ENCODE peak calls at places on chromosomes 3 and 15, in ten cellular contexts. One of them, this sample, is unnamed.
A peak's percentile ranks its signal among the peaks of the same experiment; 100 is the strongest.

GRCh38 chr3:21752749-21753347 is 1.8 kb upstream of the ZNF385D start:
- DNase-seq in GM12878: no peak
- DNase-seq in sigmoid colon: no peak
- DNase-seq in HepG2: peak; percentile 2
- DNase-seq in Panc1: no peak
- DNase-seq in breast epithelium: no peak
- DNase-seq in stomach: no peak
- DNase-seq in endothelial cell of umbilical vein: peak; percentile 9
- DNase-seq in GM23338: peak; percentile 80
- DNase-seq in HCT116: no peak
- DNase-seq in this sample: peak; percentile 7

GRCh38 chr15:64430000-64430735 is 30.2 kb upstream of the ZNF609 start:
- DNase-seq in GM12878: peak; percentile 65
- DNase-seq in sigmoid colon: peak; percentile 78
- DNase-seq in HCT116: no peak
- DNase-seq in Panc1: no peak
- DNase-seq in HepG2: no peak
- DNase-seq in breast epithelium: no peak
- DNase-seq in stomach: no peak
- DNase-seq in GM23338: peak; percentile 88
- DNase-seq in endothelial cell of umbilical vein: peak; percentile 77
- DNase-seq in this sample: peak; percentile 8

GRCh38 chr3:37487785-37488184 is 313.4 kb upstream of the LRRFIP2 start:
- DNase-seq in breast epithelium: no peak
- DNase-seq in sigmoid colon: no peak
- DNase-seq in stomach: no peak
- DNase-seq in Panc1: no peak
- DNase-seq in HCT116: no peak
- DNase-seq in GM12878: no peak
- DNase-seq in GM23338: no peak
- DNase-seq in HepG2: no peak
- DNase-seq in endothelial cell of umbilical vein: no peak
- DNase-seq in this sample: no peak

GRCh38 chr3:96776818-96777217 is 37.6 kb upstream of the EPHA6 start:
- DNase-seq in GM23338: no peak
- DNase-seq in sigmoid colon: no peak
- DNase-seq in endothelial cell of umbilical vein: no peak
- DNase-seq in breast epithelium: no peak
- DNase-seq in Panc1: no peak
- DNase-seq in HepG2: no peak
- DNase-seq in HCT116: no peak
- DNase-seq in stomach: no peak
- DNase-seq in GM12878: no peak
- DNase-seq in this sample: no peak

GRCh38 chr3:39088456-39088855 is 19.0 kb downstream of the GORASP1 start:
- DNase-seq in sigmoid colon: no peak
- DNase-seq in breast epithelium: no peak
- DNase-seq in endothelial cell of umbilical vein: no peak
- DNase-seq in HCT116: no peak
- DNase-seq in GM23338: no peak
- DNase-seq in stomach: no peak
- DNase-seq in Panc1: no peak
- DNase-seq in GM12878: no peak
- DNase-seq in HepG2: no peak
- DNase-seq in this sample: no peak

GRCh38 chr3:40191850-40192448 is 117.6 kb upstream of the EIF1B start:
- DNase-seq in endothelial cell of umbilical vein: peak; percentile 63
- DNase-seq in HCT116: peak; percentile 40
- DNase-seq in GM12878: no peak
- DNase-seq in HepG2: peak; percentile 33
- DNase-seq in breast epithelium: peak; percentile 35
- DNase-seq in GM23338: peak; percentile 68
- DNase-seq in stomach: peak; percentile 66
- DNase-seq in Panc1: peak; percentile 35
- DNase-seq in sigmoid colon: no peak
- DNase-seq in this sample: peak; percentile 20

GRCh38 chr3:146080578-146080977 is 80.4 kb downstream of the PLOD2 start:
- DNase-seq in HCT116: no peak
- DNase-seq in GM12878: no peak
- DNase-seq in GM23338: no peak
- DNase-seq in stomach: no peak
- DNase-seq in endothelial cell of umbilical vein: no peak
- DNase-seq in HepG2: no peak
- DNase-seq in breast epithelium: no peak
- DNase-seq in Panc1: no peak
- DNase-seq in sigmoid colon: no peak
- DNase-seq in this sample: no peak

GRCh38 chr3:42024578-42025387 is 62.9 kb upstream of the ULK4 start:
- DNase-seq in HCT116: no peak
- DNase-seq in breast epithelium: no peak
- DNase-seq in Panc1: no peak
- DNase-seq in GM12878: no peak
- DNase-seq in GM23338: peak; percentile 50
- DNase-seq in endothelial cell of umbilical vein: peak; percentile 81
- DNase-seq in stomach: no peak
- DNase-seq in sigmoid colon: no peak
- DNase-seq in HepG2: no peak
- DNase-seq in this sample: no peak

GRCh38 chr3:153357436-153357835 is 195.4 kb downstream of the RAP2B start:
- DNase-seq in breast epithelium: no peak
- DNase-seq in endothelial cell of umbilical vein: no peak
- DNase-seq in Panc1: no peak
- DNase-seq in sigmoid colon: no peak
- DNase-seq in HCT116: no peak
- DNase-seq in GM12878: no peak
- DNase-seq in GM23338: no peak
- DNase-seq in HepG2: no peak
- DNase-seq in stomach: no peak
- DNase-seq in this sample: no peak

GRCh38 chr3:193894121-193894863 is 241.7 kb upstream of the HES1 start:
- DNase-seq in HepG2: no peak
- DNase-seq in endothelial cell of umbilical vein: no peak
- DNase-seq in Panc1: no peak
- DNase-seq in GM23338: peak; percentile 5
- DNase-seq in GM12878: no peak
- DNase-seq in HCT116: no peak
- DNase-seq in breast epithelium: no peak
- DNase-seq in sigmoid colon: no peak
- DNase-seq in stomach: no peak
- DNase-seq in this sample: no peak

GRCh38 chr15:49674370-49674769 is 53.5 kb downstream of the DTWD1 start:
- DNase-seq in GM12878: no peak
- DNase-seq in Panc1: no peak
- DNase-seq in breast epithelium: no peak
- DNase-seq in HepG2: no peak
- DNase-seq in endothelial cell of umbilical vein: no peak
- DNase-seq in GM23338: no peak
- DNase-seq in sigmoid colon: no peak
- DNase-seq in HCT116: no peak
- DNase-seq in stomach: no peak
- DNase-seq in this sample: no peak

GRCh38 chr3:77620009-77620408 is 580.1 kb downstream of the ROBO2 start:
- DNase-seq in sigmoid colon: no peak
- DNase-seq in Panc1: no peak
- DNase-seq in GM23338: no peak
- DNase-seq in HCT116: no peak
- DNase-seq in HepG2: no peak
- DNase-seq in breast epithelium: no peak
- DNase-seq in stomach: no peak
- DNase-seq in endothelial cell of umbilical vein: no peak
- DNase-seq in GM12878: no peak
- DNase-seq in this sample: no peak

GRCh38 chr3:36941658-36942057 is 3.2 kb downstream of the TRANK1 start:
- DNase-seq in breast epithelium: no peak
- DNase-seq in stomach: no peak
- DNase-seq in Panc1: no peak
- DNase-seq in HepG2: no peak
- DNase-seq in GM12878: no peak
- DNase-seq in HCT116: no peak
- DNase-seq in GM23338: no peak
- DNase-seq in endothelial cell of umbilical vein: no peak
- DNase-seq in sigmoid colon: no peak
- DNase-seq in this sample: no peak

GRCh38 chr3:108610651-108611050 is 21.1 kb downstream of the DZIP3 start:
- DNase-seq in GM12878: no peak
- DNase-seq in endothelial cell of umbilical vein: no peak
- DNase-seq in sigmoid colon: no peak
- DNase-seq in stomach: no peak
- DNase-seq in HCT116: no peak
- DNase-seq in HepG2: no peak
- DNase-seq in breast epithelium: no peak
- DNase-seq in Panc1: no peak
- DNase-seq in GM23338: no peak
- DNase-seq in this sample: no peak

GRCh38 chr15:33963831-33964664 is 4.2 kb upstream of the CHRM5 start:
- DNase-seq in breast epithelium: no peak
- DNase-seq in Panc1: peak; percentile 28
- DNase-seq in stomach: no peak
- DNase-seq in HCT116: peak; percentile 12
- DNase-seq in GM23338: peak; percentile 75
- DNase-seq in endothelial cell of umbilical vein: peak; percentile 44
- DNase-seq in sigmoid colon: no peak
- DNase-seq in HepG2: peak; percentile 5
- DNase-seq in GM12878: no peak
- DNase-seq in this sample: no peak

GRCh38 chr3:71846189-71846588 is 61.2 kb upstream of the PROK2 start:
- DNase-seq in HepG2: no peak
- DNase-seq in GM23338: no peak
- DNase-seq in stomach: no peak
- DNase-seq in GM12878: no peak
- DNase-seq in sigmoid colon: no peak
- DNase-seq in breast epithelium: no peak
- DNase-seq in HCT116: no peak
- DNase-seq in Panc1: no peak
- DNase-seq in endothelial cell of umbilical vein: no peak
- DNase-seq in this sample: no peak

GRCh38 chr15:96361309-96362000 is 31.0 kb downstream of the NR2F2 start:
- DNase-seq in HCT116: no peak
- DNase-seq in HepG2: no peak
- DNase-seq in sigmoid colon: no peak
- DNase-seq in Panc1: no peak
- DNase-seq in GM12878: no peak
- DNase-seq in breast epithelium: no peak
- DNase-seq in GM23338: peak; percentile 45
- DNase-seq in endothelial cell of umbilical vein: no peak
- DNase-seq in stomach: no peak
- DNase-seq in this sample: no peak

GRCh38 chr15:53446376-53446775 is 313.1 kb downstream of the WDR72 start:
- DNase-seq in stomach: peak; percentile 34
- DNase-seq in HepG2: no peak
- DNase-seq in sigmoid colon: no peak
- DNase-seq in endothelial cell of umbilical vein: no peak
- DNase-seq in HCT116: no peak
- DNase-seq in GM23338: no peak
- DNase-seq in GM12878: no peak
- DNase-seq in breast epithelium: no peak
- DNase-seq in Panc1: no peak
- DNase-seq in this sample: no peak

GRCh38 chr15:30953731-30954378 is 37.6 kb downstream of the MTMR10 start:
- DNase-seq in HepG2: no peak
- DNase-seq in sigmoid colon: no peak
- DNase-seq in endothelial cell of umbilical vein: peak; percentile 37
- DNase-seq in HCT116: peak; percentile 71
- DNase-seq in Panc1: peak; percentile 47
- DNase-seq in breast epithelium: no peak
- DNase-seq in GM12878: no peak
- DNase-seq in GM23338: no peak
- DNase-seq in stomach: no peak
- DNase-seq in this sample: no peak
- H3K27ac ChIP-seq in HepG2: no peak overlapping the region
- H3K27ac ChIP-seq in sigmoid colon: no peak overlapping the region
- H3K27ac ChIP-seq in endothelial cell of umbilical vein: peak overlapping the region; percentile 10
- H3K27ac ChIP-seq in HCT116: peak overlapping the region; percentile 46
- H3K27ac ChIP-seq in Panc1: no peak overlapping the region
- H3K27ac ChIP-seq in breast epithelium: no peak overlapping the region
- H3K27ac ChIP-seq in GM12878: no peak overlapping the region
- H3K27ac ChIP-seq in GM23338: no peak overlapping the region
- H3K27ac ChIP-seq in stomach: no peak overlapping the region
- H3K27ac ChIP-seq in this sample: no peak overlapping the region

GRCh38 chr3:131174752-131175151 is 148.1 kb downstream of the NEK11 start:
- DNase-seq in GM23338: no peak
- DNase-seq in Panc1: no peak
- DNase-seq in HCT116: no peak
- DNase-seq in sigmoid colon: no peak
- DNase-seq in stomach: no peak
- DNase-seq in breast epithelium: no peak
- DNase-seq in GM12878: peak; percentile 27
- DNase-seq in HepG2: no peak
- DNase-seq in endothelial cell of umbilical vein: no peak
- DNase-seq in this sample: no peak
- TF ChIP-seq POLR2AphosphoS5 in GM23338: no peak
- TF ChIP-seq POLR2AphosphoS5 in Panc1: no peak
- TF ChIP-seq POLR2AphosphoS5 in HCT116: no peak
- TF ChIP-seq POLR2AphosphoS5 in sigmoid colon: no peak
- TF ChIP-seq POLR2AphosphoS5 in stomach: no peak
- TF ChIP-seq POLR2AphosphoS5 in breast epithelium: no peak
- TF ChIP-seq POLR2AphosphoS5 in GM12878: no peak
- TF ChIP-seq POLR2AphosphoS5 in HepG2: no peak
- TF ChIP-seq POLR2AphosphoS5 in endothelial cell of umbilical vein: no peak
- TF ChIP-seq POLR2AphosphoS5 in this sample: no peak

DNA sequence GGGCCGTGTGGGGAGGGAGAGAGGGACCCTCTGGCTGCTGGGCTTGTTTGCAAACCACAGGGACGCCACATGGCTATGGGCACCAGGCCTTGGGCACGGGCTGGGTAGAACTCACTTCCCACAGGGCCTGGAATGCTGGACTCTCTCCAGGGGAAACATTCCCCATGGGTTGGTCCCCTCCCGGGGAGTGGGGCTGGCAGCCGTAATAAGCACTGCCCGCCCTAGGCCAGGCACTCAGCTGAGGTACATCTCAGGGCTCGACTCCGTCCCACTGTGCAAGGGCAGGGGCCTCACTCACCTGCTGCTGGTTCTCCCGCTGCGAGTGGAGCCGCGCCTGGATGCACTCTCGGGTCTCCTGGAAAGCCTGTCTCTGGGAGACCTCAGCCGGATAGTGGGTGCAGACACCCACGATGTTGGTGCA is 96.7 kb downstream of the ADCY5 start:
- DNase-seq in GM23338: no peak
- DNase-seq in stomach: no peak
- DNase-seq in HepG2: no peak
- DNase-seq in Panc1: no peak
- DNase-seq in GM12878: no peak
- DNase-seq in HCT116: no peak
- DNase-seq in sigmoid colon: peak; percentile 75
- DNase-seq in breast epithelium: no peak
- DNase-seq in endothelial cell of umbilical vein: no peak
- DNase-seq in this sample: no peak
- H3K4me1 ChIP-seq in GM23338: no peaks in the 10 kb centered on the region
- H3K4me1 ChIP-seq in stomach: no peaks in the 10 kb centered on the region
- H3K4me1 ChIP-seq in HepG2: no peaks in the 10 kb centered on the region
- H3K4me1 ChIP-seq in Panc1: no peaks in the 10 kb centered on the region
- H3K4me1 ChIP-seq in GM12878: no peaks in the 10 kb centered on the region
- H3K4me1 ChIP-seq in HCT116: peaks cover 10% of the 10 kb centered on the region
- H3K4me1 ChIP-seq in sigmoid colon: peaks cover 37% of the 10 kb centered on the region
- H3K4me1 ChIP-seq in breast epithelium: no peaks in the 10 kb centered on the region
- H3K4me1 ChIP-seq in endothelial cell of umbilical vein: no peaks in the 10 kb centered on the region
- H3K4me1 ChIP-seq in this sample: no peaks in the 10 kb centered on the region

DNA sequence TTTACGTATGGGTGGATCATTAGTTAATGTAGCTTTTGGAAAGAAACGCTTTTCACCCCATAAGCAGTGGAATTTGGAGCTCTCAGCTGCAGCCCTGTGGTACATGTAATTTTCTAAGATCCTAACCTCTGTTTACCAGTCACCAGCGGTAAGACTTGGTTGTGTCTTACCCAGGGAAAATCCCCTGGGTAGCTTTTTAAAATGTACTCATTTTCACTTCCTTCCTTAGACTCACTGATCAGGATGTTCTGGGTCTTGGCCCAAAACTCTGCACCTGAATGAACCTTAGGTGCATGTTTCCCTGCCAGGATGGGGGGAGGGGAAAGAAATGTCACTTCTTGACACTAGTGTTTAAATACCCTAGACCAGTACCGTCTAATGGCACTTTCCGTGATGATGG is 605.2 kb downstream of the MAGI1 start:
- DNase-seq in HepG2: no peak
- DNase-seq in GM23338: no peak
- DNase-seq in stomach: no peak
- DNase-seq in endothelial cell of umbilical vein: no peak
- DNase-seq in HCT116: no peak
- DNase-seq in sigmoid colon: no peak
- DNase-seq in GM12878: no peak
- DNase-seq in Panc1: no peak
- DNase-seq in breast epithelium: no peak
- DNase-seq in this sample: no peak
- H3K27ac ChIP-seq in HepG2: no peak overlapping the region
- H3K27ac ChIP-seq in GM23338: no peak overlapping the region
- H3K27ac ChIP-seq in stomach: no peak overlapping the region
- H3K27ac ChIP-seq in endothelial cell of umbilical vein: no peak overlapping the region
- H3K27ac ChIP-seq in HCT116: no peak overlapping the region
- H3K27ac ChIP-seq in sigmoid colon: no peak overlapping the region
- H3K27ac ChIP-seq in GM12878: no peak overlapping the region
- H3K27ac ChIP-seq in Panc1: no peak overlapping the region
- H3K27ac ChIP-seq in breast epithelium: no peak overlapping the region
- H3K27ac ChIP-seq in this sample: no peak overlapping the region